ENCODE peak calls at places on chromosomes 7 and 10, in five cellular contexts. E is HCT116, T is GM12878, O is H1, P is HepG2. B is an unnamed sample. For H3K79me2, the result is how much of the 10 kb centered on the place peaks cover.

GRCh38 chr10:128102480-128103228 is 23.6 kb downstream of the MKI67 start:
- DNase-seq in E (no peak), T (no peak), O (no peak), P (no peak), B (no peak)

GRCh38 chr7:115015619-115016018 is 93.7 kb downstream of the MDFIC start:
- DNase-seq in E (no peak), T (no peak), O (no peak), P (no peak), B (no peak)

GRCh38 chr10:15245530-15245929 is 77.0 kb upstream of the NMT2 start:
- DNase-seq in E (peak), T (no peak), O (peak), P (peak), B (peak)

GRCh38 chr10:17980796-17981195 is 29.1 kb downstream of the SLC39A12 start:
- DNase-seq in E (no peak), T (no peak), O (no peak), P (no peak), B (no peak)

GRCh38 chr10:127948791-127949190 is 41.9 kb downstream of the PTPRE start:
- DNase-seq in E (no peak), T (no peak), O (no peak), P (no peak), B (no peak)

GRCh38 chr10:124106241-124106905 is 13.0 kb upstream of the CHST15 start:
- DNase-seq in E (peak), T (peak), O (no peak), P (peak), B (no peak)

GRCh38 chr7:75718390-75719031 is 20.2 kb downstream of the HIP1 start:
- DNase-seq in E (no peak), T (no peak), O (no peak), P (no peak), B (no peak)

GRCh38 chr7:48101880-48102448 is 12.9 kb downstream of the UPP1 start:
- DNase-seq in E (no peak), T (no peak), O (peak), P (peak), B (peak)

GRCh38 chr7:49403844-49404243 is 369.6 kb upstream of the VWC2 start:
- DNase-seq in E (no peak), T (no peak), O (no peak), P (no peak), B (no peak)

GRCh38 chr10:71737356-71738172 is 18.0 kb upstream of the C10orf105 start:
- DNase-seq in E (no peak), T (no peak), O (no peak), P (no peak), B (no peak)

GRCh38 chr10:100988166-100988565 is 823 bp downstream of the TWNK start:
- DNase-seq in E (no peak), T (no peak), O (no peak), P (no peak), B (no peak)

GRCh38 chr7:92740713-92741126 is 95.7 kb downstream of the CDK6 start:
- DNase-seq in E (no peak), T (no peak), O (no peak), P (no peak), B (no peak)

GRCh38 chr7:101250324-101250723 is 5.4 kb upstream of the FIS1 start:
- DNase-seq in E (no peak), T (peak), O (no peak), P (no peak), B (no peak)

DNA sequence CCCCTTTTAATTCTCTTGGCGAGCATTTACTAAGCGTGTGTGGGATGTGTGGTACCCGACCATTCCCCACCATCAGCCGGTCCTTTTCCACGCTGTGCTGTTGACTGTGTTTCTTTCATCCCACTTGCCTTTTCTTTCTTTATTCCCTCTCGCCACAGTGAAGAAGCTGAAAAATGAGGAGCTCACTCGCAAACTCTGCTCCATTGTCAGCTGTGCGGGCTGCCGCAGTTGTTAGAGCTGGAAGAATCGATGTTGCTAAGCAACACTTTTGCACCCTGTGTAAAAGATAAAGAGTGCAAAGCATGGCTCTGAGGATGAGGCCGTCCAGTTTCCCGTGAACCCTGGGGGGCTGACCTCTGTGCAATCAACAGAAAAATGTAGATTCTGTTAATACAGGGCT is 203.1 kb upstream of the NEBL start:
- DNase-seq in E (no peak), T (no peak), O (no peak), P (no peak), B (no peak)
- TF ChIP-seq CEBPB in E (no peak), T (no peak), O (no peak), P (no peak), B (no peak)

GRCh38 chr10:26790596-26790995 is 70.2 kb downstream of the ABI1 start:
- DNase-seq in E (no peak), T (no peak), O (no peak), P (no peak), B (no peak)

GRCh38 chr10:26792780-26793495 is 67.8 kb downstream of the ABI1 start:
- DNase-seq in E (no peak), T (no peak), O (no peak), P (no peak), B (no peak)

GRCh38 chr10:26781797-26782196 is 79.0 kb downstream of the ABI1 start:
- DNase-seq in E (no peak), T (no peak), O (no peak), P (no peak), B (no peak)

GRCh38 chr10:26787362-26787761 is 73.4 kb downstream of the ABI1 start:
- DNase-seq in E (no peak), T (no peak), O (no peak), P (no peak), B (no peak)
- H3K79me2 ChIP-seq in E (under half), T (half or more), O (under half), P (under half), B (under half)

GRCh38 chr7:158060216-158060615 is 527.4 kb downstream of the PTPRN2 start:
- DNase-seq in E (no peak), T (no peak), O (no peak), P (no peak), B (no peak)
- TF ChIP-seq CEBPB in E (no peak), T (no peak), O (no peak), P (no peak), B (no peak)

GRCh38 chr7:6197801-6198551 is 74.4 kb downstream of the CYTH3 start:
- DNase-seq in E (no peak), T (no peak), O (no peak), P (no peak), B (no peak)
- H3K79me2 ChIP-seq in E (under half), T (under half), O (under half), P (under half), B (under half)

GRCh38 chr7:27156508-27156898 is at the start of gene HOXA7:
- DNase-seq in E (no peak), T (no peak), O (peak), P (no peak), B (no peak)
- TF ChIP-seq CEBPB in E (no peak), T (no peak), O (no peak), P (no peak), B (no peak)

B was measured in K562.